ENCODE peak calls at places on chromosome 21, in five cellular contexts. One of them, this sample, is unnamed.

GRCh38 chr21:38753114-38754100 is 52.3 kb upstream of the ETS2 start:
- DNase-seq in upper lobe of right lung: no peak
- DNase-seq in WTC11: no peak
- DNase-seq in AG04450: no peak
- DNase-seq in mesothelial cell of epicardium: no peak
- DNase-seq in this sample: no peak

GRCh38 chr21:41367598-41368360 is 6.0 kb downstream of the MX2 start:
- DNase-seq in upper lobe of right lung: no peak
- DNase-seq in WTC11: no peak
- DNase-seq in AG04450: no peak
- DNase-seq in mesothelial cell of epicardium: no peak
- DNase-seq in this sample: no peak

GRCh38 chr21:15849161-15849560 is 119.4 kb downstream of the USP25 start:
- DNase-seq in upper lobe of right lung: no peak
- DNase-seq in WTC11: no peak
- DNase-seq in AG04450: no peak
- DNase-seq in mesothelial cell of epicardium: no peak
- DNase-seq in this sample: no peak

GRCh38 chr21:45361033-45361997 is 43.6 kb upstream of the COL18A1 start:
- DNase-seq in upper lobe of right lung: no peak
- DNase-seq in WTC11: no peak
- DNase-seq in AG04450: no peak
- DNase-seq in mesothelial cell of epicardium: no peak
- DNase-seq in this sample: no peak

GRCh38 chr21:33308586-33309490 is 15.9 kb upstream of the IFNAR1 start:
- DNase-seq in upper lobe of right lung: no peak
- DNase-seq in WTC11: no peak
- DNase-seq in AG04450: no peak
- DNase-seq in mesothelial cell of epicardium: no peak
- DNase-seq in this sample: no peak

GRCh38 chr21:21268061-21268471 is 269.9 kb downstream of the NCAM2 start:
- DNase-seq in upper lobe of right lung: no peak
- DNase-seq in WTC11: no peak
- DNase-seq in AG04450: no peak
- DNase-seq in mesothelial cell of epicardium: no peak
- DNase-seq in this sample: no peak

GRCh38 chr21:45154511-45155508 is 80.4 kb downstream of the ADARB1 start:
- DNase-seq in upper lobe of right lung: no peak
- DNase-seq in WTC11: no peak
- DNase-seq in AG04450: no peak
- DNase-seq in mesothelial cell of epicardium: no peak
- DNase-seq in this sample: no peak

GRCh38 chr21:45546636-45547203 is 4.5 kb upstream of the SLC19A1 start:
- DNase-seq in upper lobe of right lung: no peak
- DNase-seq in WTC11: no peak
- DNase-seq in AG04450: no peak
- DNase-seq in mesothelial cell of epicardium: no peak
- DNase-seq in this sample: no peak

GRCh38 chr21:38159355-38159754 is 97.4 kb upstream of the KCNJ15 start:
- DNase-seq in upper lobe of right lung: peak
- DNase-seq in WTC11: peak
- DNase-seq in AG04450: peak
- DNase-seq in mesothelial cell of epicardium: peak
- DNase-seq in this sample: peak

GRCh38 chr21:45973475-45974072 is 8.0 kb upstream of the COL6A1 start:
- DNase-seq in upper lobe of right lung: peak
- DNase-seq in WTC11: peak
- DNase-seq in AG04450: no peak
- DNase-seq in mesothelial cell of epicardium: peak
- DNase-seq in this sample: peak

GRCh38 chr21:36704281-36704957 is 5.5 kb downstream of the SIM2 start:
- DNase-seq in upper lobe of right lung: no peak
- DNase-seq in WTC11: no peak
- DNase-seq in AG04450: no peak
- DNase-seq in mesothelial cell of epicardium: peak
- DNase-seq in this sample: no peak

GRCh38 chr21:41360072-41360821 is 1.6 kb upstream of the MX2 start:
- DNase-seq in upper lobe of right lung: peak
- DNase-seq in WTC11: peak
- DNase-seq in AG04450: peak
- DNase-seq in mesothelial cell of epicardium: peak
- DNase-seq in this sample: no peak

GRCh38 chr21:46397211-46397905 is 61.3 kb upstream of the DIP2A start:
- DNase-seq in upper lobe of right lung: no peak
- DNase-seq in WTC11: no peak
- DNase-seq in AG04450: no peak
- DNase-seq in mesothelial cell of epicardium: no peak
- DNase-seq in this sample: no peak

GRCh38 chr21:26887241-26887640 is 42.0 kb upstream of the ADAMTS1 start:
- DNase-seq in upper lobe of right lung: no peak
- DNase-seq in WTC11: no peak
- DNase-seq in AG04450: no peak
- DNase-seq in mesothelial cell of epicardium: no peak
- DNase-seq in this sample: no peak

GRCh38 chr21:45182958-45183357 is 104.7 kb downstream of the POFUT2 start:
- DNase-seq in upper lobe of right lung: no peak
- DNase-seq in WTC11: no peak
- DNase-seq in AG04450: no peak
- DNase-seq in mesothelial cell of epicardium: no peak
- DNase-seq in this sample: no peak

GRCh38 chr21:18832950-18833349 is 429.4 kb upstream of the TMPRSS15 start:
- DNase-seq in upper lobe of right lung: no peak
- DNase-seq in WTC11: no peak
- DNase-seq in AG04450: no peak
- DNase-seq in mesothelial cell of epicardium: no peak
- DNase-seq in this sample: no peak

DNA sequence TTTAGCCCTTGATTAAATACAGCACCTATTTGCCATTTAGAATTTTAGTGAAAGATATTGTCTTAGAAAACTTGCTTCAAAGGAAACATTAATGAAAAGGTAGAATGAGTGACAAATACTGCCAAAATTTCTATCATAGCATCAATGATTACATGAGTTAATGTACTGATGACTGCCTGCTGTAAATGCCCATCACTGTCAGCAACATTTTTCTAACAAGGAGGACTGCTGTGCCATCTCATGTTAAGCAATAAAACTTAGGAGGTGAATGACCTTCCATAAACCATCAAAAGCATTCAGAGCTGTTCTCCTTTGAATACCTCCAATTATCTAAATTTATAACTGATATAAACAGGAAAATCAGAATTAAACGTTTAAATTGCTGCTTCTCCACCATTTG is 54.3 kb downstream of the GRIK1 start:
- DNase-seq in upper lobe of right lung: no peak
- DNase-seq in WTC11: no peak
- DNase-seq in AG04450: no peak
- DNase-seq in mesothelial cell of epicardium: no peak
- DNase-seq in this sample: no peak
- TF ChIP-seq CTCF in upper lobe of right lung: no peak
- TF ChIP-seq CTCF in WTC11: no peak
- TF ChIP-seq CTCF in AG04450: no peak
- TF ChIP-seq CTCF in mesothelial cell of epicardium: no peak
- TF ChIP-seq CTCF in this sample: no peak

GRCh38 chr21:25039461-25040380 is 567.6 kb downstream of the MRPL39 start:
- DNase-seq in upper lobe of right lung: no peak
- DNase-seq in WTC11: no peak
- DNase-seq in AG04450: no peak
- DNase-seq in mesothelial cell of epicardium: no peak
- DNase-seq in this sample: no peak
- TF ChIP-seq CTCF in upper lobe of right lung: no peak
- TF ChIP-seq CTCF in WTC11: no peak
- TF ChIP-seq CTCF in AG04450: peak
- TF ChIP-seq CTCF in mesothelial cell of epicardium: no peak
- TF ChIP-seq CTCF in this sample: peak

DNA sequence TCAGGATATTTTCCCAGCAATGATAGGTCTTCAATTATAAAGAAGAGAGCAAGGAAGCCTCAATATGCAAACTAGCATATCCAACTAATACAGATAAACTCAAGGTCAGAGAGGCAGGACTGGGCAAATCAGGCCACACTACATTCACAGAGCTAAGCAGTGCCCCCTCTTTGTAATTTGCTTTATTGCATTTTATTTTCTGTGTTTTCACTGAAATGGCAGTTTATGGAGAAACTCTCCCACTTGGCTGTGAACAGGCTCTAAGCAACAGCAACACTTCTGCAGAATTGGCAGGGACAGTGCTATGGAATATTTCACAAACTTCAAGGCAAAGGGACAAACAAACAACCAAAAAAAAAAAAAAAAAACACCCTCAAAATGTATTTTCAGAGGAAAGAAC is 93.4 kb upstream of the SOD1 start:
- DNase-seq in upper lobe of right lung: no peak
- DNase-seq in WTC11: no peak
- DNase-seq in AG04450: no peak
- DNase-seq in mesothelial cell of epicardium: no peak
- DNase-seq in this sample: no peak
- TF ChIP-seq CTCF in upper lobe of right lung: no peak
- TF ChIP-seq CTCF in WTC11: no peak
- TF ChIP-seq CTCF in AG04450: no peak
- TF ChIP-seq CTCF in mesothelial cell of epicardium: no peak
- TF ChIP-seq CTCF in this sample: peak

DNA sequence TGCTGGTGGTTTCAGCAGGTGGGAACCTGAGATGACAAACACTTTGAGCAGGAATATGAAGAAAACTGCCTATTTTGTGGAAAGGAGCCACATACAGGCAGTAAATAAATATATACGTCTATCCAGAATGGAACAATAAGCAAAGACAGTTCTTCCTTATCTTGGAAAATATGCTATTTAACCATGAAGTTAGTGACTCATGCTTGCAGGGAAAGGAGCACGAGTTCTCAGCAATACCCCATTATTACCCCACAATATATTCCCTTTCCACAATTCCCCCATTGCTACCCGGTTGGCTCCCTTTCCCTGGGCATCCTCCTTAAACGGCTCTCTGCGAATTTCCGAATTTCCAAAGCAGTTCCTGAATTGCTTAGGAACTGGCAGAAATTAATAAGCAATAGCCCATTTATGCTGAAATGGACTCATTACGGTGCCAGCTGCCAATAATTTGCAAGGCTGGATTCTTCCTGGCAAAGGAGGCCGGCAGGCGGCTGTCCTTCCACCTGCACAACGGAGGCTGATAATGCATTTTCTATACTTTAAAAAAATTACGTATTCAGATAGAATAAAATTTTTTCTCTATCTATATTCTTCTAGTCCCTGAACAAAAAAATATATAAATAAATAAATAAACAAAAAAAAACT is 65.4 kb downstream of the TIAM1 start:
- DNase-seq in upper lobe of right lung: no peak
- DNase-seq in WTC11: no peak
- DNase-seq in AG04450: no peak
- DNase-seq in mesothelial cell of epicardium: no peak
- DNase-seq in this sample: no peak
- TF ChIP-seq CTCF in upper lobe of right lung: no peak
- TF ChIP-seq CTCF in WTC11: no peak
- TF ChIP-seq CTCF in AG04450: no peak
- TF ChIP-seq CTCF in mesothelial cell of epicardium: no peak
- TF ChIP-seq CTCF in this sample: no peak

GRCh38 chr21:32001390-32001789 is 128.6 kb downstream of the HUNK start:
- DNase-seq in upper lobe of right lung: peak
- DNase-seq in WTC11: no peak
- DNase-seq in AG04450: no peak
- DNase-seq in mesothelial cell of epicardium: no peak
- DNase-seq in this sample: no peak
- TF ChIP-seq CTCF in upper lobe of right lung: no peak
- TF ChIP-seq CTCF in WTC11: no peak
- TF ChIP-seq CTCF in AG04450: no peak
- TF ChIP-seq CTCF in mesothelial cell of epicardium: no peak
- TF ChIP-seq CTCF in this sample: no peak

This sample was measured in neural crest cell.